ENCODE peak calls at places on chromosomes 12 and 14, in seven cellular contexts. One of them, this sample, is unnamed.

GRCh38 chr12:46815792-46816191 is 10.0 kb downstream of the SLC38A4 start:
- DNase-seq in tibial nerve: no peak
- DNase-seq in HCT116: no peak
- DNase-seq in adrenal gland: no peak
- DNase-seq in spleen: no peak
- DNase-seq in transverse colon: no peak
- DNase-seq in H1: no peak
- DNase-seq in this sample: no peak

GRCh38 chr12:76588881-76589565 is 29.5 kb upstream of the OSBPL8 start:
- DNase-seq in transverse colon: no peak
- DNase-seq in H1: no peak
- DNase-seq in spleen: no peak
- DNase-seq in adrenal gland: no peak
- DNase-seq in tibial nerve: peak; percentile 27
- DNase-seq in HCT116: no peak
- DNase-seq in this sample: no peak

GRCh38 chr12:45981075-45981837 is 9.1 kb downstream of the SCAF11 start:
- DNase-seq in tibial nerve: no peak
- DNase-seq in spleen: no peak
- DNase-seq in H1: no peak
- DNase-seq in HCT116: no peak
- DNase-seq in adrenal gland: no peak
- DNase-seq in transverse colon: no peak
- DNase-seq in this sample: no peak

GRCh38 chr12:4246116-4246515 is 27.4 kb upstream of the CCND2 start:
- DNase-seq in transverse colon: no peak
- DNase-seq in HCT116: no peak
- DNase-seq in tibial nerve: no peak
- DNase-seq in spleen: no peak
- DNase-seq in H1: no peak
- DNase-seq in adrenal gland: no peak
- DNase-seq in this sample: no peak

GRCh38 chr12:117903441-117903840 is 65.3 kb downstream of the KSR2 start:
- DNase-seq in H1: no peak
- DNase-seq in adrenal gland: no peak
- DNase-seq in tibial nerve: no peak
- DNase-seq in transverse colon: no peak
- DNase-seq in spleen: no peak
- DNase-seq in HCT116: no peak
- DNase-seq in this sample: no peak

GRCh38 chr14:24368562-24369252 is 723 bp downstream of the NFATC4 start:
- DNase-seq in transverse colon: peak; percentile 45
- DNase-seq in H1: no peak
- DNase-seq in HCT116: no peak
- DNase-seq in spleen: peak; percentile 76
- DNase-seq in tibial nerve: peak; percentile 39
- DNase-seq in adrenal gland: peak; percentile 75
- DNase-seq in this sample: no peak

GRCh38 chr12:61808856-61809255 is 451.3 kb upstream of the USP15 start:
- DNase-seq in H1: no peak
- DNase-seq in tibial nerve: no peak
- DNase-seq in spleen: no peak
- DNase-seq in HCT116: no peak
- DNase-seq in transverse colon: no peak
- DNase-seq in adrenal gland: no peak
- DNase-seq in this sample: no peak

GRCh38 chr14:47846008-47846407 is 170.6 kb upstream of the MDGA2 start:
- DNase-seq in tibial nerve: no peak
- DNase-seq in adrenal gland: no peak
- DNase-seq in HCT116: no peak
- DNase-seq in transverse colon: no peak
- DNase-seq in spleen: peak; percentile 41
- DNase-seq in H1: no peak
- DNase-seq in this sample: no peak

GRCh38 chr14:50407089-50407813 is 10.6 kb upstream of the CDKL1 start:
- DNase-seq in tibial nerve: no peak
- DNase-seq in H1: no peak
- DNase-seq in HCT116: no peak
- DNase-seq in adrenal gland: no peak
- DNase-seq in spleen: no peak
- DNase-seq in transverse colon: no peak
- DNase-seq in this sample: no peak

GRCh38 chr14:55356913-55357312 is 54.7 kb downstream of the ATG14 start:
- DNase-seq in HCT116: no peak
- DNase-seq in transverse colon: no peak
- DNase-seq in tibial nerve: no peak
- DNase-seq in H1: no peak
- DNase-seq in adrenal gland: no peak
- DNase-seq in spleen: no peak
- DNase-seq in this sample: no peak

GRCh38 chr14:105411985-105412767 is 7.5 kb upstream of the MTA1 start:
- DNase-seq in spleen: peak; percentile 71
- DNase-seq in adrenal gland: no peak
- DNase-seq in transverse colon: no peak
- DNase-seq in H1: no peak
- DNase-seq in tibial nerve: no peak
- DNase-seq in HCT116: no peak
- DNase-seq in this sample: no peak
- H3K4me1 ChIP-seq in spleen: peaks cover 5% of the 10 kb centered on the region
- H3K4me1 ChIP-seq in adrenal gland: peaks cover 4% of the 10 kb centered on the region
- H3K4me1 ChIP-seq in transverse colon: peaks cover 9% of the 10 kb centered on the region
- H3K4me1 ChIP-seq in H1: peaks cover 6% of the 10 kb centered on the region
- H3K4me1 ChIP-seq in tibial nerve: peaks cover 26% of the 10 kb centered on the region
- H3K4me1 ChIP-seq in HCT116: peaks cover 16% of the 10 kb centered on the region
- H3K4me1 ChIP-seq in this sample: peaks cover 19% of the 10 kb centered on the region

DNA sequence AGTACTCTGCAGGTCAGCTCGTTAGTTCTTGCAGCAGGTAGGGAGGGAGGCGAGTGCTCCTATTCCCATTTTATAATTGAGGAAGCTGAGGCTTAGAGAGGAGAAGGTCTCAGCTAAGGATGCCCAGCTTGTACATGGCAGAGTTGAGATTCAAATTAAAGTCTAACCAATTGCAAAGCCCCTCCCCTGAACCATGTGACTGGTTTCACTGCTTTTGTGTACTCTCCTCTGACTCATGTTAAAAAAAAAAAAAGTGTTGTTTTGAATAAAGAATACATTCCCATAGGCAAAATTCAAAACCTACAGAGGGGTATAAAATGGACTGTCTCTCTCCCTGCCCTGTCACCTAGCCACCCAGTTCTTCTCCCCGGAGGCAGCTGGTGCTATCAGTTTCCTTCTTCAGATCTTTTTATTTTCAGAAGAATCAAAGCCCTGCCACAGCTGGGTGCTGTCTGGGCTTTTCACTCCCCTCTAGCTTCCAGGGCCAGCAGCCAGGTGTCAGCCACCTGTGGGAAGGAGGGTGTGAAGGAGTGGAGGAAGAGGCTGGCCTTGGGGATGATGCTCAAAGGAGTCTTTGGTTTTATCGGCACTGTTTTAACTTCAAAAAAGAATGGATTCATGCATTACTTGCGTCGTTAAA is 5.4 kb downstream of the PSMD9 start:
- DNase-seq in tibial nerve: no peak
- DNase-seq in adrenal gland: peak; percentile 26
- DNase-seq in HCT116: no peak
- DNase-seq in transverse colon: no peak
- DNase-seq in H1: no peak
- DNase-seq in spleen: no peak
- DNase-seq in this sample: no peak
- H3K27ac ChIP-seq in tibial nerve: no peak overlapping the region
- H3K27ac ChIP-seq in adrenal gland: peak overlapping the region; percentile 6
- H3K27ac ChIP-seq in HCT116: peak overlapping the region; percentile 33
- H3K27ac ChIP-seq in transverse colon: peak overlapping the region; percentile 20
- H3K27ac ChIP-seq in H1: no peak overlapping the region
- H3K27ac ChIP-seq in spleen: no peak overlapping the region
- H3K27ac ChIP-seq in this sample: peak overlapping the region; percentile 20

DNA sequence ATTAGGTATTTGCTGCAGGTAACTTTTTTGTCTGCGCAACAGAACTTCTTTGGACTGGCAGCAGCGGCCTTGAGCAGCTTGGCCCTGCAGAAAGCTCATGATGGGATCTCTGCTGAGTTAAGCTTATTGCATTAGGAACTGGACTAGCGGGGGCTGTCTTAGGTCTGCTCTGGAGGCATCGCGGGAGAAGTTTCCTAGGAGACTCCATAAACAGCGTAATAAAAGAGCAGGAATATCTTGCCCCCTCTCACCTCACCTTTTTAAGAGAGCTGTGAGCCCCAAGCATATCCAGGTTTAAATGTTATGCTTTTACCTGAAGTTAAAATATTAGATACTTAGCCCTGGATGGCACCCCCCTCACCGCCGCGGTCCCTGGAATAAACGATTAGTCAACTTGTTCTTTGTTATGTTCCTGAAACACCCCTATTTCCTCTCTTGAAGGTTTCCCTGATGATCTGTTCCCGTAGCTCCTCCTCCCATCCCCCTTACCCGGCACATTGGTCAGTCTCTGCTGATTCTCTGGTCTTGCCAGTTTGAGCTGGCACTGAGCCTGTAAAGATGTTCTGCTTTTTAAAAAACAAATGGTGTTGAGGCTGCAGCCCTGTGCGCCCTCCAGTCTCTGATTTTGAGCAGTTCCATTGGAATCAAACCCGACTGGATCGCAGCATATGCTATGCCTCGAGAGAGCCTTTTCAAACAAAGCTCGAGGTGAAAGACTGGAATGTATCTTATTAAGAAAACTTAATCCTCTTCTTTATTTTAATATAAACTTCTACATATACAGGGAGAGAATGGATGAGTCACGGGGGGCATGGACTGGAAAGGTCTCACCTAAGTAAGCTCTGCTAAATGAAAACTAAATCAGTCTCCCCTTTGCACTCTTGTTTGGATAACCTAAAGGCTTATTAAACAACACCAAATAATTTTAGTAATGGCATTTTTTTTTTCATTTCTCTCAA is 1.9 kb downstream of the MLXIP start:
- DNase-seq in adrenal gland: peak; percentile 90
- DNase-seq in tibial nerve: peak; percentile 78
- DNase-seq in HCT116: no peak
- DNase-seq in transverse colon: peak; percentile 75
- DNase-seq in H1: no peak
- DNase-seq in spleen: peak; percentile 81
- DNase-seq in this sample: no peak
- TF ChIP-seq POLR2A in adrenal gland: peak; percentile 82
- TF ChIP-seq POLR2A in tibial nerve: peak; percentile 7
- TF ChIP-seq POLR2A in HCT116: no peak
- TF ChIP-seq POLR2A in transverse colon: peak; percentile 76
- TF ChIP-seq POLR2A in H1: no peak
- TF ChIP-seq POLR2A in spleen: no peak
- TF ChIP-seq POLR2A in this sample: no peak

DNA sequence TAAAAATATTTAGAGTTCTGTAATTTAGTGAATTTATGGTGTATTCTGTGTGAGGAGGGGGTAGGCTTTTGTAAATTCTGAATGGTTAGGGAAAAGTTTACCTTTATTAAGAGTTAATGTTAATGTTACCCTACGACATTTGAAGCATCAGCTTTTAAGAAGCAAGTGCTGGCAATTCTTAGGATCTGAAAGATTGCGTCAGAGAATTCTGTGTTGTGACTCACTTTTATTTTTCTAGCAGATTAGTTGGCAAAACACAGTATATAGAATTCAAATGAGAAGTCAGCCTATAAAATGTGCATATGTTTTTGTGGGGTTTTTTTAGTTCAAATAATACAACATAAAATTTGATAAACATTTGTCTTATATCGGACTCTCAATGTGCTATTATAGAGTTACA is 97.6 kb downstream of the RAD52 start:
- DNase-seq in transverse colon: no peak
- DNase-seq in spleen: no peak
- DNase-seq in tibial nerve: no peak
- DNase-seq in adrenal gland: no peak
- DNase-seq in H1: no peak
- DNase-seq in HCT116: no peak
- DNase-seq in this sample: no peak
- H3K4me1 ChIP-seq in transverse colon: peaks cover 5% of the 10 kb centered on the region
- H3K4me1 ChIP-seq in spleen: no peaks in the 10 kb centered on the region
- H3K4me1 ChIP-seq in tibial nerve: peaks cover 57% of the 10 kb centered on the region
- H3K4me1 ChIP-seq in adrenal gland: peaks cover 16% of the 10 kb centered on the region
- H3K4me1 ChIP-seq in H1: no peaks in the 10 kb centered on the region
- H3K4me1 ChIP-seq in HCT116: peaks cover 11% of the 10 kb centered on the region
- H3K4me1 ChIP-seq in this sample: peaks cover 59% of the 10 kb centered on the region

DNA sequence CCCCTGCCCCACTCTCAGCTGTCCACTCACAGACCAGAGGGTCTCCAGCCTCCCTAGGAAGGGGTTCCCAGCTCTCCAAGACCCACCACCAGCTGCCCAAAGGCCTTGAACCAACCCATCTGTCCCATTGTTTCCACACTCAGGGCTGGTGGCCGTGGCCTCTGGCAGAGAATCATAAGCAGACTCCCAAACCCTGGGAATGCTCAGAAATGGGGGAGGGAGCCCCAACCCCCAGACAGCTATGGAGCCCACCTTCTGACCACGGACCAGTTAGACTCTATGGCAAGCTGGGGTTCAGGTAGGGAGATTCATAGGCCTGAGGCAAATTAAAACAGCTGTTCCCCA is 280.0 kb downstream of the DPF3 start:
- DNase-seq in spleen: no peak
- DNase-seq in HCT116: no peak
- DNase-seq in H1: no peak
- DNase-seq in tibial nerve: no peak
- DNase-seq in adrenal gland: no peak
- DNase-seq in transverse colon: no peak
- DNase-seq in this sample: peak; percentile 62
- H3K27ac ChIP-seq in spleen: peak overlapping the region; percentile 68
- H3K27ac ChIP-seq in HCT116: no peak overlapping the region
- H3K27ac ChIP-seq in H1: no peak overlapping the region
- H3K27ac ChIP-seq in tibial nerve: no peak overlapping the region
- H3K27ac ChIP-seq in adrenal gland: no peak overlapping the region
- H3K27ac ChIP-seq in transverse colon: no peak overlapping the region
- H3K27ac ChIP-seq in this sample: no peak overlapping the region

GRCh38 chr12:55843431-55843830 is 695 bp upstream of the MMP19 start:
- DNase-seq in spleen: no peak
- DNase-seq in adrenal gland: no peak
- DNase-seq in tibial nerve: no peak
- DNase-seq in H1: no peak
- DNase-seq in HCT116: no peak
- DNase-seq in transverse colon: no peak
- DNase-seq in this sample: no peak
- TF ChIP-seq POLR2A in spleen: no peak
- TF ChIP-seq POLR2A in adrenal gland: no peak
- TF ChIP-seq POLR2A in tibial nerve: no peak
- TF ChIP-seq POLR2A in H1: no peak
- TF ChIP-seq POLR2A in HCT116: no peak
- TF ChIP-seq POLR2A in transverse colon: no peak
- TF ChIP-seq POLR2A in this sample: no peak

GRCh38 chr12:121775501-121775900 is 18.0 kb downstream of the RHOF start:
- DNase-seq in H1: no peak
- DNase-seq in spleen: no peak
- DNase-seq in adrenal gland: no peak
- DNase-seq in HCT116: no peak
- DNase-seq in tibial nerve: no peak
- DNase-seq in transverse colon: no peak
- DNase-seq in this sample: no peak
- H3K4me1 ChIP-seq in H1: peaks cover 18% of the 10 kb centered on the region
- H3K4me1 ChIP-seq in spleen: peaks cover 7% of the 10 kb centered on the region
- H3K4me1 ChIP-seq in adrenal gland: no peaks in the 10 kb centered on the region
- H3K4me1 ChIP-seq in HCT116: peaks cover 58% of the 10 kb centered on the region
- H3K4me1 ChIP-seq in tibial nerve: peaks cover 24% of the 10 kb centered on the region
- H3K4me1 ChIP-seq in transverse colon: peaks cover 4% of the 10 kb centered on the region
- H3K4me1 ChIP-seq in this sample: peaks cover 32% of the 10 kb centered on the region